ENCODE peak calls at places on chromosomes 7 and 10, in six cellular contexts. X is HFFc6; S is NCI-H510A; P is left cardiac atrium; M is activated CD4-positive, alpha-beta T cell treated with anti-CD3 and anti-CD28 coated beads, Interleukin-2, amount 10 ng/mL, durations not matched to agents 7 days and 5 days; L is COR-L47. I is an unnamed sample.

GRCh38 chr10:43109671-43110249 is 28.5 kb upstream of the CSGALNACT2 start:
- DNase-seq in X (no peak), L (no peak), M (no peak), S (no peak), P (no peak), I (no peak)

GRCh38 chr10:124374535-124375352 is 44.0 kb downstream of the OAT start:
- DNase-seq in P (no peak), L (no peak), S (no peak), M (no peak), X (no peak), I (no peak)

GRCh38 chr10:108812296-108812695 is 1111.0 kb downstream of the XPNPEP1 start:
- DNase-seq in S (no peak), P (no peak), M (no peak), X (peak), L (no peak), I (no peak)

GRCh38 chr7:158863611-158864506 is 7.5 kb downstream of the DYNC2I1 start:
- DNase-seq in X (peak), M (peak), P (peak), L (peak), S (peak), I (no peak)

GRCh38 chr10:125121003-125121402 is 39.4 kb downstream of the CTBP2 start:
- DNase-seq in M (no peak), X (no peak), S (no peak), L (no peak), P (no peak), I (no peak)

GRCh38 chr10:73841526-73842285 is 30.3 kb upstream of the NDST2 start:
- DNase-seq in M (no peak), L (no peak), X (no peak), P (no peak), S (no peak), I (no peak)

GRCh38 chr7:2100278-2101205 is 132.2 kb downstream of the MAD1L1 start:
- DNase-seq in L (no peak), S (peak), P (no peak), X (no peak), M (peak), I (no peak)

GRCh38 chr7:378551-379455 is 88.8 kb downstream of the FOXL3 start:
- DNase-seq in S (no peak), X (no peak), M (no peak), L (no peak), P (peak), I (no peak)

GRCh38 chr10:35501923-35502322 is 103.2 kb upstream of the GJD4 start:
- DNase-seq in P (no peak), S (no peak), M (no peak), L (no peak), X (no peak), I (no peak)

GRCh38 chr10:112374724-112375541 is 1.0 kb downstream of the ACSL5 start:
- DNase-seq in M (peak), P (no peak), L (no peak), S (no peak), X (peak), I (no peak)

GRCh38 chr7:15667999-15668398 is 18.5 kb downstream of the MEOX2 start:
- DNase-seq in P (no peak), X (no peak), L (no peak), S (no peak), M (no peak), I (no peak)

GRCh38 chr10:116838143-116838725 is 11.1 kb upstream of the ENO4 start:
- DNase-seq in S (no peak), L (no peak), X (no peak), M (no peak), P (no peak), I (no peak)

GRCh38 chr7:137169282-137169698 is 174.2 kb downstream of the PTN start:
- DNase-seq in M (no peak), X (peak), L (peak), P (peak), S (peak), I (peak)

GRCh38 chr7:115008465-115009114 is 86.7 kb downstream of the MDFIC start:
- DNase-seq in L (no peak), X (no peak), M (no peak), S (no peak), P (peak), I (no peak)

GRCh38 chr7:3835102-3835501 is 534.0 kb downstream of the SDK1 start:
- DNase-seq in P (no peak), L (no peak), M (no peak), X (no peak), S (no peak), I (no peak)

GRCh38 chr10:94200148-94200846 is 162.4 kb downstream of the NOC3L start:
- DNase-seq in S (no peak), M (no peak), P (no peak), L (no peak), X (no peak), I (no peak)

GRCh38 chr10:13882112-13882711 is 295.4 kb downstream of the PRPF18 start:
- DNase-seq in S (no peak), L (no peak), P (peak), M (no peak), X (peak), I (no peak)

GRCh38 chr10:67088035-67088434 is 162.2 kb downstream of the LRRTM3 start:
- DNase-seq in X (no peak), P (no peak), L (no peak), M (no peak), S (no peak), I (no peak)

I was measured in NCI-H1417 treated with DMSO at 0.1 percent for 48 hours.